ENCODE peak calls at places on chromosomes 1 and 21, in seven cellular contexts. P is GM23338; O is lower lobe of right lung; N is pancreas; J is CD4-positive, alpha-beta T cell; D is fibroblast of lung; C is mucosa of descending colon. H is an unnamed sample.

GRCh38 chr1:201888282-201889033 is at the start of gene SHISA4:
- DNase-seq in O (peak), P (peak), J (no peak), N (peak), D (peak), C (peak), H (peak)

GRCh38 chr1:107862064-107862463 is 102.9 kb downstream of the VAV3 start:
- DNase-seq in P (no peak), J (no peak), O (no peak), N (no peak), C (no peak), D (no peak), H (no peak)

GRCh38 chr1:61953790-61954150 is 211.5 kb downstream of the PATJ start:
- DNase-seq in N (no peak), C (no peak), P (no peak), O (no peak), D (no peak), J (no peak), H (no peak)

GRCh38 chr1:41963636-41964035 is 44.9 kb upstream of the HIVEP3 start:
- DNase-seq in C (no peak), J (no peak), D (no peak), P (no peak), O (no peak), N (no peak), H (no peak)

GRCh38 chr1:28326505-28326904 is 2.3 kb upstream of the MED18 start:
- DNase-seq in P (no peak), O (no peak), C (no peak), N (no peak), J (no peak), D (no peak), H (no peak)

GRCh38 chr1:89047734-89048133 is 17.3 kb downstream of the GBP1 start:
- DNase-seq in J (no peak), N (no peak), D (peak), C (no peak), O (no peak), P (no peak), H (no peak)

GRCh38 chr1:181100015-181100905 is 11.8 kb downstream of the IER5 start:
- DNase-seq in N (no peak), D (peak), P (peak), O (no peak), J (no peak), C (no peak), H (no peak)

GRCh38 chr1:184241446-184241845 is 145.4 kb upstream of the C1orf21 start:
- DNase-seq in P (no peak), D (no peak), N (no peak), C (no peak), J (no peak), O (no peak), H (no peak)

GRCh38 chr1:58363639-58364038 is 182.9 kb downstream of the OMA1 start:
- DNase-seq in P (no peak), D (no peak), C (no peak), J (no peak), N (no peak), O (no peak), H (no peak)

GRCh38 chr1:168736450-168736980 is 7.5 kb upstream of the DPT start:
- DNase-seq in N (no peak), D (no peak), P (no peak), J (no peak), O (no peak), C (no peak), H (no peak)

GRCh38 chr21:45049725-45050359 is 24.5 kb upstream of the ADARB1 start:
- DNase-seq in C (no peak), D (no peak), N (no peak), P (no peak), O (no peak), J (no peak), H (no peak)

GRCh38 chr1:87766737-87767136 is 438.1 kb downstream of the LMO4 start:
- DNase-seq in N (no peak), P (no peak), O (no peak), C (no peak), D (no peak), J (no peak), H (peak)

GRCh38 chr1:23930861-23931471 is 17.8 kb upstream of the CNR2 start:
- DNase-seq in O (peak), P (no peak), J (no peak), D (peak), C (no peak), N (no peak), H (peak)

GRCh38 chr1:214003233-214003632 is 15.5 kb downstream of the PROX1 start:
- DNase-seq in C (no peak), N (no peak), J (no peak), O (no peak), P (no peak), D (no peak), H (no peak)

GRCh38 chr1:162206749-162207635 is 137.5 kb downstream of the NOS1AP start:
- DNase-seq in D (no peak), N (peak), P (peak), J (no peak), C (peak), O (peak), H (peak)

GRCh38 chr1:180238675-180239074 is 8.6 kb downstream of the LHX4 start:
- DNase-seq in N (no peak), J (no peak), O (no peak), D (no peak), C (no peak), P (no peak), H (no peak)

GRCh38 chr21:42187976-42188653 is 30.8 kb upstream of the ABCG1 start:
- DNase-seq in C (peak), J (peak), D (peak), O (peak), N (no peak), P (no peak), H (no peak)

GRCh38 chr1:215720121-215720520 is 153.0 kb downstream of the KCTD3 start:
- DNase-seq in N (no peak), P (no peak), J (no peak), O (no peak), C (no peak), D (peak), H (peak)

GRCh38 chr1:211133393-211133840 is 531 bp downstream of the KCNH1 start:
- DNase-seq in O (no peak), N (no peak), D (peak), C (peak), J (peak), P (peak), H (no peak)

GRCh38 chr1:9194024-9194423 is 40.5 kb upstream of the H6PD start:
- DNase-seq in P (no peak), C (no peak), O (no peak), N (no peak), J (no peak), D (no peak), H (peak)

GRCh38 chr1:3712573-3713535 is 39.4 kb upstream of the CCDC27 start:
- DNase-seq in N (no peak), O (no peak), J (no peak), C (no peak), D (no peak), P (no peak), H (no peak)

GRCh38 chr1:40948741-40949528 is 30.6 kb upstream of the CTPS1 start:
- DNase-seq in N (peak), O (no peak), D (peak), P (peak), C (peak), J (peak), H (peak)

GRCh38 chr1:5099558-5099957 is 445.1 kb downstream of the AJAP1 start:
- DNase-seq in O (no peak), N (no peak), C (peak), J (no peak), D (no peak), P (no peak), H (no peak)

GRCh38 chr1:216331211-216331610 is 92.0 kb downstream of the USH2A start:
- DNase-seq in N (no peak), C (no peak), D (no peak), O (no peak), P (no peak), J (no peak), H (no peak)

GRCh38 chr1:186178426-186179043 is 196.5 kb downstream of the TPR start:
- DNase-seq in P (no peak), C (no peak), D (no peak), O (no peak), N (no peak), J (no peak), H (peak)

GRCh38 chr1:170174395-170174794 is 28.6 kb downstream of the NTMT2 start:
- DNase-seq in D (no peak), J (no peak), P (no peak), N (no peak), O (no peak), C (no peak), H (no peak)

GRCh38 chr1:172778461-172779455 is 119.9 kb downstream of the FASLG start:
- DNase-seq in O (no peak), P (peak), N (no peak), J (no peak), D (no peak), C (no peak), H (peak)

GRCh38 chr1:60171793-60172192 is 98.2 kb upstream of the C1orf87 start:
- DNase-seq in C (no peak), N (no peak), D (peak), J (no peak), P (no peak), O (no peak), H (no peak)

GRCh38 chr1:230833511-230833910 is 34.8 kb downstream of the C1orf198 start:
- DNase-seq in O (no peak), P (no peak), J (no peak), C (no peak), N (no peak), D (no peak), H (no peak)

GRCh38 chr1:178960781-178961180 is 64.9 kb upstream of the FAM20B start:
- DNase-seq in P (no peak), D (no peak), O (no peak), N (no peak), C (no peak), J (no peak), H (no peak)

GRCh38 chr1:212606734-212607205 is 1.8 kb upstream of the ATF3 start:
- DNase-seq in C (peak), O (peak), P (peak), D (no peak), J (peak), N (peak), H (peak)

GRCh38 chr1:193192586-193192985 is 6.2 kb upstream of the B3GALT2 start:
- DNase-seq in D (peak), O (no peak), C (no peak), J (no peak), N (no peak), P (peak), H (no peak)

GRCh38 chr1:184859381-184860105 is 104.9 kb upstream of the EDEM3 start:
- DNase-seq in N (no peak), C (no peak), D (no peak), J (no peak), P (no peak), O (no peak), H (no peak)

GRCh38 chr1:175887521-175887920 is 144.1 kb upstream of the TNR start:
- DNase-seq in N (no peak), O (no peak), P (peak), D (no peak), C (no peak), J (no peak), H (no peak)

GRCh38 chr1:222006715-222007114 is 264.8 kb upstream of the DUSP10 start:
- DNase-seq in D (no peak), J (no peak), N (no peak), P (no peak), C (no peak), O (no peak), H (no peak)

GRCh38 chr21:27246741-27247140 is 279.9 kb upstream of the ADAMTS5 start:
- DNase-seq in P (no peak), C (no peak), D (peak), J (no peak), O (no peak), N (no peak), H (peak)

GRCh38 chr21:27250386-27250785 is 283.5 kb upstream of the ADAMTS5 start:
- DNase-seq in P (no peak), N (no peak), D (no peak), J (no peak), O (no peak), C (no peak), H (no peak)

GRCh38 chr21:27244796-27245195 is 277.9 kb upstream of the ADAMTS5 start:
- DNase-seq in C (no peak), J (no peak), P (no peak), D (no peak), O (no peak), N (no peak), H (no peak)

GRCh38 chr21:27251752-27252151 is 284.9 kb upstream of the ADAMTS5 start:
- DNase-seq in P (no peak), C (no peak), J (no peak), N (no peak), D (no peak), O (no peak), H (no peak)

GRCh38 chr21:27248791-27249190 is 281.9 kb upstream of the ADAMTS5 start:
- DNase-seq in J (no peak), P (no peak), D (no peak), O (no peak), N (no peak), C (no peak), H (no peak)
- TF ChIP-seq CTCF in J (no peak), P (no peak), D (no peak), O (no peak), N (no peak), C (no peak), H (no peak)

GRCh38 chr1:1120096-1120495 is 4.2 kb upstream of the C1orf159 start:
- DNase-seq in D (no peak), P (no peak), J (no peak), N (no peak), O (peak), C (no peak), H (no peak)

GRCh38 chr1:1122981-1123480 is 7.1 kb upstream of the C1orf159 start:
- DNase-seq in N (peak), O (peak), P (no peak), D (no peak), J (no peak), C (peak), H (no peak)

GRCh38 chr1:1122078-1122811 is 6.4 kb upstream of the C1orf159 start:
- DNase-seq in D (peak), J (peak), C (peak), P (peak), N (peak), O (peak), H (peak)

GRCh38 chr1:1120866-1121563 is 5.1 kb upstream of the C1orf159 start:
- DNase-seq in J (no peak), O (peak), N (peak), C (no peak), D (no peak), P (no peak), H (no peak)

DNA sequence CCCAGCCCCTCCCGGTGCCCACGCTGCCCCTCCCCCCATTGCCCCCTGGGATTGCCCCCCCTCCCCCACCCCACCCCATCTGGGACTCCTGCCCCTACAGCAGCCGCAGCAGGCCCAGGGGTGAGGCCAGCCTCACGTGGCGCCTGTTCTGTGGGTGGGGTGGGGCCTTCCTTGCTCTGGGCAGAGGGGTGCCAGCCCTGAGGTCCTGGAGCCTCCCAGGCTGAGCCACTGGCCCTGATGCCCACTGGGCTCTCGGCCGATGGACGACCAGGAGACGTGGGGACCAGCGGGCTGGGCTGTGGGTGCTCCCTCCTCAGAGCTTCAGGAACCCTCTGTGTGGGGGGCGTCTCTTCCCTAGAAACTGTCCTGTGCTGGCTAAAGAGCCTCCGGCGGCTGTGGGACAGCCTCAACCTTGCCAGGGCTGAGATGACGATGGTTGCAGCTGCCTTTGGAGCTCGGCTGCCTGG is 5.8 kb upstream of the C1orf159 start:
- DNase-seq in O (no peak), J (no peak), N (peak), D (no peak), P (no peak), C (no peak), H (no peak)
- TF ChIP-seq CTCF in O (no peak), J (no peak), N (no peak), D (no peak), P (no peak), C (no peak), H (no peak)

GRCh38 chr1:206766251-206766856 is 4.2 kb upstream of the IL19 start:
- DNase-seq in P (no peak), O (peak), N (peak), C (peak), D (peak), J (peak), H (peak)

GRCh38 chr1:206757524-206758266 is 12.9 kb upstream of the IL19 start:
- DNase-seq in C (no peak), O (no peak), J (peak), P (no peak), N (no peak), D (no peak), H (no peak)

GRCh38 chr1:206760590-206760989 is 10.0 kb upstream of the IL19 start:
- DNase-seq in O (no peak), C (no peak), D (no peak), J (no peak), P (no peak), N (no peak), H (no peak)

DNA sequence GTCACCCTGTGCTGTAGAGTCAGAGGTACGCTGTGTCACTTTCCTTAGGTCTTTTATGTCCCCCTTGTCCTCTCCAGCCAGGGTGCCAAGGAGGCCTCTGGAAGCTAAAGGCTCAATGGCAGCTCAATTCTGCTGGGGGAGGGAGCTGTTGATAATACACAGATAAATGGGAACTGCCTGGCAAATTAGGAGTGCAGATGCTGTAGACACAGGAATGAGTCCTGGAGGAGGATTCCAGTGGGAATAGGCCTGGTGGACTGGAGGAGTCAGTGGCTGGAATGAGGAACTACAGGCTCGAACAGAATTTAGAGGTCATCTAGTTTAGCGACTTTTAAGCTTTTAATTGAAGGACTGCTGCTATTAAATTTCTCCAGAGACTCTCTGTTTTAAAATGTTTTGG is 9.2 kb upstream of the IL19 start:
- DNase-seq in P (peak), J (no peak), D (no peak), C (no peak), O (no peak), N (no peak), H (no peak)
- TF ChIP-seq CTCF in P (no peak), J (no peak), D (peak), C (no peak), O (no peak), N (no peak), H (no peak)

GRCh38 chr1:38072858-38073257 is 26.3 kb upstream of the POU3F1 start:
- DNase-seq in P (no peak), N (no peak), C (no peak), D (no peak), O (no peak), J (no peak), H (no peak)

GRCh38 chr1:38073926-38074677 is 27.5 kb upstream of the POU3F1 start:
- DNase-seq in N (no peak), C (no peak), D (peak), O (no peak), J (no peak), P (peak), H (no peak)

GRCh38 chr1:38068980-38069340 is 22.4 kb upstream of the POU3F1 start:
- DNase-seq in N (no peak), D (no peak), J (no peak), O (no peak), P (no peak), C (no peak), H (no peak)

GRCh38 chr1:38068220-38068979 is 21.8 kb upstream of the POU3F1 start:
- DNase-seq in O (no peak), C (no peak), J (no peak), N (no peak), D (no peak), P (no peak), H (no peak)

GRCh38 chr1:38071530-38072266 is 25.1 kb upstream of the POU3F1 start:
- DNase-seq in O (no peak), J (no peak), P (peak), N (no peak), D (peak), C (no peak), H (peak)
- TF ChIP-seq CTCF in O (no peak), J (no peak), P (peak), N (no peak), D (peak), C (no peak), H (peak)

GRCh38 chr1:198649598-198650338 is 10.9 kb downstream of the PTPRC start:
- DNase-seq in O (no peak), D (no peak), N (no peak), J (no peak), P (no peak), C (no peak), H (no peak)
- TF ChIP-seq CTCF in O (no peak), D (no peak), N (no peak), J (no peak), P (no peak), C (no peak), H (no peak)

DNA sequence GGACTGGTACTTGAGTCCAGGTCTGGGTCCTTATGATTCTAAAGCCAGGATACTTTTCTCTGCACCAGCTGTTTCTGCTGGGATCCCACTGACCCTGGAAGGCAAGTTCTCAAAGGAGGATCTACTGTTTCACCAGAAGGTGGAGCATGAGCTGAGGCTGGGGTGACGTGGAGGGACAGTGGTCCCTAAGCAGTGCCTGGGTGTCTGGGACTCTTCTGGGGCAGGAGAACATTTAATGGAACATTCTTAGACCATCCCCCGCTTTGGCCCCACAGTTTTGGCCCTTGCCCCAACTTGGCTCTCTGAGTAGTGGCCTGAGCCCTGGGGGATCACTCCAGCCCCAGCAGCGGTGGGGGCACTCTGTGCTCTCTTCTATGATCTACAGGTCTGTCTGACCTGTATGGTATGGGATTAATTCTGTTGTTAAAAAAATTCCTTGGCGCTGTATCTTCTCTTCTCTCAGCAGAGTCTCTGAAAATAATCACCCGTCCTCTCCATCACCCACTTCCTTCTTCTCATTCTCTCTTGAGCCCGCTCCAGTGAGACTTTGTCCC is 60.3 kb upstream of the CSF3R start:
- DNase-seq in J (no peak), D (no peak), O (no peak), C (no peak), N (no peak), P (peak), H (no peak)
- TF ChIP-seq CTCF in J (no peak), D (no peak), O (no peak), C (no peak), N (no peak), P (peak), H (no peak)

DNA sequence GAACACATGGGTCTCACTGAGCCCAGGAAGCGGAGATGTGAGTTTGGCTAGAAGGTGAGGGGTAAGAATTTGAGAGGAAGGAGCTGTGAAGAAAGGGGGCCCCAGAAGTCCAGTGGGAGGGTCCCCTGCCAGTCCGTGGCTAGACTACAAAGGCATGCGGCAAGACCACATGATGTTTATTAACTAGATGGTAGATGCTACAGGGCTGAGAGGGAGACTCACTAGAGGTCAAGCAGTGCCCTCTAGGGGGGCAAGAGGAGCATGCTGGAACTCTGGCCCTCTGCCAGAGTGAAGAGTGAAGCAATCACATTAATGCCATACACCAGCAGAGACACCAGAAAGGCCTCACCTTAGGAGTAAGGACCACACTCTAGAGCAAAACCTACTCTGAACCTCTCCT is 12.2 kb downstream of the KIAA0319L start:
- DNase-seq in N (no peak), D (no peak), C (peak), O (no peak), J (peak), P (peak), H (peak)
- TF ChIP-seq CTCF in N (no peak), D (no peak), C (no peak), O (peak), J (peak), P (peak), H (peak)